ENCODE peak calls at places on chromosomes 3 and 15, in four cellular contexts. One of them, this sample, is unnamed.

GRCh38 chr15:88541709-88542341 is 4.7 kb downstream of the DET1 start:
- DNase-seq in PC-3: no peak
- DNase-seq in HCT116: no peak
- DNase-seq in keratinocyte: no peak
- DNase-seq in this sample: no peak

GRCh38 chr3:13263770-13264467 is 156.2 kb downstream of the NUP210 start:
- DNase-seq in PC-3: no peak
- DNase-seq in HCT116: no peak
- DNase-seq in keratinocyte: no peak
- DNase-seq in this sample: no peak

GRCh38 chr3:108959017-108959416 is 5.3 kb upstream of the GUCA1C start:
- DNase-seq in PC-3: peak; percentile 15
- DNase-seq in HCT116: no peak
- DNase-seq in keratinocyte: no peak
- DNase-seq in this sample: no peak

GRCh38 chr3:128316456-128316855 is 150.2 kb downstream of the DNAJB8 start:
- DNase-seq in PC-3: no peak
- DNase-seq in HCT116: no peak
- DNase-seq in keratinocyte: no peak
- DNase-seq in this sample: no peak

GRCh38 chr15:40048155-40048792 is 9.3 kb upstream of the SRP14 start:
- DNase-seq in PC-3: no peak
- DNase-seq in HCT116: no peak
- DNase-seq in keratinocyte: no peak
- DNase-seq in this sample: no peak

GRCh38 chr3:58416191-58416590 is 17.4 kb downstream of the PDHB start:
- DNase-seq in PC-3: no peak
- DNase-seq in HCT116: no peak
- DNase-seq in keratinocyte: no peak
- DNase-seq in this sample: peak; percentile 92

GRCh38 chr15:69305204-69305931 is 6.7 kb downstream of the PAQR5 start:
- DNase-seq in PC-3: peak; percentile 90
- DNase-seq in HCT116: peak; percentile 74
- DNase-seq in keratinocyte: no peak
- DNase-seq in this sample: peak; percentile 65

GRCh38 chr15:92773340-92773739 is 117.8 kb upstream of the FAM174B start:
- DNase-seq in PC-3: no peak
- DNase-seq in HCT116: no peak
- DNase-seq in keratinocyte: no peak
- DNase-seq in this sample: no peak

GRCh38 chr3:52685285-52685704 is 418 bp downstream of the PBRM1 start:
- DNase-seq in PC-3: peak; percentile 83
- DNase-seq in HCT116: peak; percentile 35
- DNase-seq in keratinocyte: no peak
- DNase-seq in this sample: peak; percentile 83

GRCh38 chr15:76994001-76994400 is 925 bp upstream of the PSTPIP1 start:
- DNase-seq in PC-3: peak; percentile 45
- DNase-seq in HCT116: no peak
- DNase-seq in keratinocyte: peak; percentile 41
- DNase-seq in this sample: no peak

DNA sequence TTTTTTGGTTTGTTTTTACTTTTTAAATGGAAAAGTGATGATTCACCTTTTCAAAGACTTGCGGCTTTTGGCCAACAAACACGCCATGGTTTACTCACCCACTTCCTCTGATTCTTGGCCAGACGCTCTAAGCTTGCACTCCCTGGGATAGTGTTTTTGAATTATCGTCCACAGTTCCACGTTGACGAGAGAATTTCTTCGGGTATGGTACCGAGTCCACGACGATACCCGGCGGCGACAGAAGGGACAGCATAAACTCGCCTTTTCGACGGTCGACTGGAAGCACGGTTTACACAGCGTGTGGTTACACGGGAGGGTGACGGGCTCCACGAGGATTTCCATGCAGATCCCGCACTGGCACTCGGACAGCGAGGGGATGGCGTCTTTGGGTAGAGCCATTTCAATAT is 790 bp downstream of the RNF168 start:
- DNase-seq in PC-3: peak; percentile 94
- DNase-seq in HCT116: no peak
- DNase-seq in keratinocyte: no peak
- DNase-seq in this sample: no peak
- H3K79me2 ChIP-seq in PC-3: peaks cover 55% of the 10 kb centered on the region
- H3K79me2 ChIP-seq in HCT116: peaks cover 57% of the 10 kb centered on the region
- H3K79me2 ChIP-seq in keratinocyte: peaks cover 48% of the 10 kb centered on the region
- H3K79me2 ChIP-seq in this sample: peaks cover 51% of the 10 kb centered on the region

DNA sequence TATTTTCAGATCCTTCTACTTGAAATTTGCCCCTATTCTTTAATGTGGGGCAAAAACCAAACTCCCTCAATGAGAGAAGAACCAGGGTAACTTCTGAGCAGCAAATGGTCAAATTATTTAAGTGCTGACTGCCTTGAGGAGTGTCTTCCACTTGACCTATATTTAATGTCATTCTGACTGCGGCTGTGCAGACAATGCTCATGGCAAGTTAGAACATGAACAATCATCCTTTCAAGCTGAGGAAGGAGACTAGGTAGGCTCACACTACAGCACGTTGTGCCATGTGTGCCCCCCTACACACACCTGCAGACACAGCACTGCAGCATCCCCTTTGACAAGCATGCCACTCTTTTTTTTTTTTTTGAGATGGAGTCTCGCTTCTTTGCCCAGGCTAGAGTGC is 98.2 kb downstream of the OSBPL10 start:
- DNase-seq in PC-3: no peak
- DNase-seq in HCT116: no peak
- DNase-seq in keratinocyte: no peak
- DNase-seq in this sample: no peak
- H3K79me2 ChIP-seq in PC-3: peaks cover 54% of the 10 kb centered on the region
- H3K79me2 ChIP-seq in HCT116: no peaks in the 10 kb centered on the region
- H3K79me2 ChIP-seq in keratinocyte: peaks cover 80% of the 10 kb centered on the region
- H3K79me2 ChIP-seq in this sample: peaks cover 16% of the 10 kb centered on the region

GRCh38 chr3:61985020-61985419 is 388.3 kb downstream of the FEZF2 start:
- DNase-seq in PC-3: peak; percentile 10
- DNase-seq in HCT116: no peak
- DNase-seq in keratinocyte: no peak
- DNase-seq in this sample: no peak
- H3K79me2 ChIP-seq in PC-3: no peaks in the 10 kb centered on the region
- H3K79me2 ChIP-seq in HCT116: no peaks in the 10 kb centered on the region
- H3K79me2 ChIP-seq in keratinocyte: no peaks in the 10 kb centered on the region
- H3K79me2 ChIP-seq in this sample: peaks cover 4% of the 10 kb centered on the region

GRCh38 chr15:90579213-90579612 is 49.5 kb downstream of the CRTC3 start:
- DNase-seq in PC-3: no peak
- DNase-seq in HCT116: no peak
- DNase-seq in keratinocyte: no peak
- DNase-seq in this sample: no peak
- H3K79me2 ChIP-seq in PC-3: no peaks in the 10 kb centered on the region
- H3K79me2 ChIP-seq in HCT116: peaks cover 7% of the 10 kb centered on the region
- H3K79me2 ChIP-seq in keratinocyte: no peaks in the 10 kb centered on the region
- H3K79me2 ChIP-seq in this sample: no peaks in the 10 kb centered on the region

DNA sequence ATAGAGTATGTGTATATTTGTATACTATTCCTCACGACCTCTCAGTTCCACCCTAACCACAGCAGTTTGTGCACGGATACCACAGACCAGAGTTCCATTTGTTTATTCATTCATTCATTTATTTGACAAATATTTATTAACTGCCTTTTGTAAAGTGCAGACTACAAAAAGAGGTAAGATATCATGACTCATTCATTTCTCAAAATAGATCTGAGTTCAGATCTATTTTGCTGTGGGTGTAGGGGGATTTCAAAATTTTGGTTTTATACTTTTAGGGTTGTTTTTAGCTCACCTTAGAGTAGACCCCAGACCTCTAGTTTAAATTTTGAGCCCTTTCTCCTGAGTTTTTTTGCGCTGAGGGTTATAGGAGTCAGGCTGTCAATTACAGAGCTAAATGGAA is 76.1 kb upstream of the LRRFIP2 start:
- DNase-seq in PC-3: peak; percentile 35
- DNase-seq in HCT116: no peak
- DNase-seq in keratinocyte: no peak
- DNase-seq in this sample: no peak
- H3K79me2 ChIP-seq in PC-3: peaks cover 87% of the 10 kb centered on the region
- H3K79me2 ChIP-seq in HCT116: peaks cover 80% of the 10 kb centered on the region
- H3K79me2 ChIP-seq in keratinocyte: peaks cover 82% of the 10 kb centered on the region
- H3K79me2 ChIP-seq in this sample: peaks cover 32% of the 10 kb centered on the region

GRCh38 chr15:68210409-68210756 is 5.3 kb upstream of the CALML4 start:
- DNase-seq in PC-3: no peak
- DNase-seq in HCT116: no peak
- DNase-seq in keratinocyte: no peak
- DNase-seq in this sample: no peak
- H3K79me2 ChIP-seq in PC-3: peaks cover 3% of the 10 kb centered on the region
- H3K79me2 ChIP-seq in HCT116: peaks cover 61% of the 10 kb centered on the region
- H3K79me2 ChIP-seq in keratinocyte: peaks cover 1% of the 10 kb centered on the region
- H3K79me2 ChIP-seq in this sample: no peaks in the 10 kb centered on the region

DNA sequence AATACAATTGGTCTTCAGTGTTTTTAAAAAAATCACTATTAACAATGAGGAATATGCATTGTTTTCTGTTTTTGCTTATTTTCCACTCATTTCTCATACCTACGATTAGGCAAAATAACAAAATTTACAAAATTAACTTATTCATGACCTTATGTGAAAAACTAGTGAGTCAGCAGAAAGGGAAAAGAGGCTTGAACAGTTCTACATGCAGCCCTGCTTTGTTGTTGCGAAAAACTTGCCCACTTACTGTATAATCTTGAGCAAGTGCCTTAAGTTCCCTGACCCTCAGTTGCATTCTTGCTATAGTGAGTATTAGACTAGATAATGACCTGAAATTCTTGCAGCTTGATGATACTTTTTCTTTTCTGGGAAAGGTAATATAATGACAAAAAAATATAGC is 551.1 kb upstream of the BCHE start:
- DNase-seq in PC-3: no peak
- DNase-seq in HCT116: no peak
- DNase-seq in keratinocyte: no peak
- DNase-seq in this sample: no peak
- H3K79me2 ChIP-seq in PC-3: no peaks in the 10 kb centered on the region
- H3K79me2 ChIP-seq in HCT116: no peaks in the 10 kb centered on the region
- H3K79me2 ChIP-seq in keratinocyte: no peaks in the 10 kb centered on the region
- H3K79me2 ChIP-seq in this sample: no peaks in the 10 kb centered on the region

GRCh38 chr3:9149566-9149965 is 99.9 kb downstream of the SRGAP3 start:
- DNase-seq in PC-3: no peak
- DNase-seq in HCT116: no peak
- DNase-seq in keratinocyte: no peak
- DNase-seq in this sample: no peak

GRCh38 chr3:9147896-9148267 is 101.6 kb downstream of the SRGAP3 start:
- DNase-seq in PC-3: no peak
- DNase-seq in HCT116: no peak
- DNase-seq in keratinocyte: no peak
- DNase-seq in this sample: no peak

GRCh38 chr3:9147215-9147895 is 102.1 kb downstream of the SRGAP3 start:
- DNase-seq in PC-3: no peak
- DNase-seq in HCT116: no peak
- DNase-seq in keratinocyte: no peak
- DNase-seq in this sample: no peak

GRCh38 chr3:9153763-9154601 is 95.5 kb downstream of the SRGAP3 start:
- DNase-seq in PC-3: no peak
- DNase-seq in HCT116: no peak
- DNase-seq in keratinocyte: no peak
- DNase-seq in this sample: peak; percentile 45

GRCh38 chr3:9151240-9151639 is 98.2 kb downstream of the SRGAP3 start:
- DNase-seq in PC-3: peak; percentile 38
- DNase-seq in HCT116: no peak
- DNase-seq in keratinocyte: no peak
- DNase-seq in this sample: no peak
- H3K79me2 ChIP-seq in PC-3: no peaks in the 10 kb centered on the region
- H3K79me2 ChIP-seq in HCT116: no peaks in the 10 kb centered on the region
- H3K79me2 ChIP-seq in keratinocyte: no peaks in the 10 kb centered on the region
- H3K79me2 ChIP-seq in this sample: no peaks in the 10 kb centered on the region

GRCh38 chr15:90191795-90192494 is 9.2 kb upstream of the SEMA4B start:
- DNase-seq in PC-3: no peak
- DNase-seq in HCT116: peak; percentile 16
- DNase-seq in keratinocyte: no peak
- DNase-seq in this sample: no peak
- H3K79me2 ChIP-seq in PC-3: no peaks in the 10 kb centered on the region
- H3K79me2 ChIP-seq in HCT116: peaks cover 7% of the 10 kb centered on the region
- H3K79me2 ChIP-seq in keratinocyte: peaks cover 50% of the 10 kb centered on the region
- H3K79me2 ChIP-seq in this sample: no peaks in the 10 kb centered on the region

GRCh38 chr3:149611149-149611548 is 46.7 kb downstream of the WWTR1 start:
- DNase-seq in PC-3: no peak
- DNase-seq in HCT116: no peak
- DNase-seq in keratinocyte: no peak
- DNase-seq in this sample: no peak
- H3K79me2 ChIP-seq in PC-3: peaks cover 93% of the 10 kb centered on the region
- H3K79me2 ChIP-seq in HCT116: peaks cover 53% of the 10 kb centered on the region
- H3K79me2 ChIP-seq in keratinocyte: peaks cover 80% of the 10 kb centered on the region
- H3K79me2 ChIP-seq in this sample: no peaks in the 10 kb centered on the region